ENCODE peak calls at places on chromosomes 16 and 17, in four cellular contexts. P, O, F and I are unnamed samples.

GRCh38 chr17:56756536-56756935 is 77.2 kb downstream of the C17orf67 start:
- DNase-seq in O (no peak), F (no peak), P (peak), I (no peak)

GRCh38 chr17:82062076-82062983 is 3.3 kb downstream of the DUS1L start:
- DNase-seq in O (no peak), P (no peak), F (no peak), I (no peak)

GRCh38 chr17:57625511-57625910 is 119.6 kb downstream of the CCDC182 start:
- DNase-seq in P (no peak), F (no peak), O (no peak), I (no peak)

GRCh38 chr17:8940866-8941471 is 24.5 kb downstream of the PIK3R5 start:
- DNase-seq in P (no peak), O (no peak), F (no peak), I (no peak)

GRCh38 chr17:4691686-4692085 is 12.3 kb downstream of the PELP1 start:
- DNase-seq in O (no peak), F (no peak), P (no peak), I (no peak)

GRCh38 chr16:80996688-80997138 is 10.0 kb downstream of the CMC2 start:
- DNase-seq in O (no peak), P (no peak), F (no peak), I (no peak)

GRCh38 chr16:89363621-89364393 is 126.6 kb downstream of the ANKRD11 start:
- DNase-seq in O (no peak), F (no peak), P (no peak), I (no peak)

GRCh38 chr17:50460831-50461526 is 7.7 kb downstream of the CHAD start:
- DNase-seq in O (no peak), P (no peak), F (no peak), I (no peak)

GRCh38 chr17:83064021-83064731 is 15.2 kb upstream of the METRNL start:
- DNase-seq in O (no peak), P (no peak), F (no peak), I (no peak)

GRCh38 chr17:82188001-82188961 is 24.4 kb downstream of the CCDC57 start:
- DNase-seq in P (no peak), F (no peak), O (no peak), I (no peak)

GRCh38 chr17:40854175-40854814 is 12.7 kb downstream of the KRT12 start:
- DNase-seq in P (peak), F (no peak), O (no peak), I (peak)

GRCh38 chr16:50879873-50880695 is 138.2 kb downstream of the CYLD start:
- DNase-seq in O (peak), P (no peak), F (no peak), I (no peak)

GRCh38 chr17:4968916-4969550 is 1.4 kb upstream of the SPAG7 start:
- DNase-seq in F (no peak), P (peak), O (no peak), I (no peak)

GRCh38 chr17:77298811-77299210 is 158.0 kb downstream of the SEC14L1 start:
- DNase-seq in O (no peak), P (no peak), F (no peak), I (no peak)

GRCh38 chr17:292531-293382 is 59.9 kb downstream of the RPH3AL start:
- DNase-seq in P (no peak), F (no peak), O (no peak), I (no peak)